ENCODE peak calls at places on chromosome 3, in six cellular contexts. X, Q, R, O, F and Z are unnamed samples.

GRCh38 chr3:123300572-123300971 is 98.8 kb downstream of the SEC22A start:
- DNase-seq in F (no peak), Q (no peak), R (no peak), O (no peak), X (no peak), Z (no peak)

GRCh38 chr3:119413603-119414280 is 49.7 kb downstream of the TMEM39A start:
- DNase-seq in R (no peak), O (no peak), F (no peak), X (no peak), Q (no peak), Z (no peak)

GRCh38 chr3:101072299-101072698 is 79.1 kb upstream of the ABI3BP start:
- DNase-seq in O (no peak), X (no peak), F (peak), Q (no peak), R (no peak), Z (no peak)

GRCh38 chr3:51672083-51672475 is 1.0 kb downstream of the TEX264 start:
- DNase-seq in F (no peak), R (no peak), O (no peak), X (no peak), Q (no peak), Z (no peak)

GRCh38 chr3:27900316-27900715 is 178.2 kb upstream of the EOMES start:
- DNase-seq in X (no peak), Q (no peak), O (peak), F (no peak), R (no peak), Z (no peak)

GRCh38 chr3:73060302-73060723 is 1.1 kb upstream of the EBLN2 start:
- DNase-seq in R (peak), Q (no peak), X (no peak), O (no peak), F (no peak), Z (no peak)

GRCh38 chr3:49411550-49411967 is 217 bp downstream of the RHOA start:
- DNase-seq in Q (no peak), R (peak), X (peak), F (no peak), O (peak), Z (peak)

GRCh38 chr3:65894679-65895078 is 144.0 kb downstream of the MAGI1 start:
- DNase-seq in R (peak), Q (no peak), F (peak), O (no peak), X (no peak), Z (no peak)

GRCh38 chr3:52047295-52047960 is 8.9 kb downstream of the DUSP7 start:
- DNase-seq in O (no peak), X (no peak), F (peak), R (no peak), Q (no peak), Z (no peak)

GRCh38 chr3:123816673-123817207 is 67.4 kb downstream of the MYLK start:
- DNase-seq in F (peak), R (peak), Q (no peak), O (no peak), X (no peak), Z (no peak)

GRCh38 chr3:154931484-154931883 is 148.6 kb upstream of the MME start:
- DNase-seq in Q (no peak), O (no peak), F (peak), R (peak), X (no peak), Z (no peak)

GRCh38 chr3:193617628-193618027 is 24.6 kb downstream of the OPA1 start:
- DNase-seq in Q (no peak), F (no peak), X (no peak), R (no peak), O (no peak), Z (no peak)

GRCh38 chr3:126715432-126715831 is 11.4 kb downstream of the CHCHD6 start:
- DNase-seq in X (no peak), Q (no peak), O (no peak), R (no peak), F (no peak), Z (no peak)

GRCh38 chr3:195307711-195308110 is 36.8 kb upstream of the XXYLT1 start:
- DNase-seq in O (no peak), F (no peak), Q (no peak), X (no peak), R (no peak), Z (no peak)

GRCh38 chr3:168183774-168184173 is 88.0 kb upstream of the GOLIM4 start:
- DNase-seq in F (no peak), O (no peak), R (no peak), Q (no peak), X (no peak), Z (no peak)

GRCh38 chr3:117719316-117719926 is 1009.8 kb downstream of the TUSC7 start:
- DNase-seq in Q (no peak), X (no peak), F (peak), O (no peak), R (peak), Z (no peak)

GRCh38 chr3:135007622-135008021 is 212.6 kb downstream of the EPHB1 start:
- DNase-seq in X (no peak), R (no peak), F (peak), Q (no peak), O (no peak), Z (no peak)

GRCh38 chr3:131688370-131688769 is 185.6 kb upstream of the MRPL3 start:
- DNase-seq in O (no peak), X (no peak), Q (no peak), R (peak), F (peak), Z (no peak)

GRCh38 chr3:193732391-193732790 is 139.4 kb downstream of the OPA1 start:
- DNase-seq in X (no peak), O (no peak), R (peak), Q (no peak), F (peak), Z (no peak)

GRCh38 chr3:129289201-129289921 is 10.7 kb downstream of the HMCES start:
- DNase-seq in Q (no peak), X (no peak), R (peak), O (no peak), F (peak), Z (no peak)

GRCh38 chr3:129441782-129442181 is 1.8 kb downstream of the IFT122 start:
- DNase-seq in R (peak), X (no peak), Q (no peak), O (no peak), F (peak), Z (no peak)

GRCh38 chr3:105315157-105315556 is 51.6 kb upstream of the ALCAM start:
- DNase-seq in X (no peak), Q (no peak), R (no peak), F (no peak), O (no peak), Z (no peak)

GRCh38 chr3:89434621-89435380 is 327.4 kb downstream of the EPHA3 start:
- DNase-seq in F (no peak), Q (no peak), R (no peak), O (no peak), X (no peak), Z (no peak)

GRCh38 chr3:139117136-139117675 is 72.5 kb upstream of the PRR23C start:
- DNase-seq in R (no peak), X (no peak), F (peak), Q (no peak), O (peak), Z (no peak)